ENCODE peak calls at places on chromosomes 4 and X, in four cellular contexts. C is activated T-cell treated with anti-CD3 and anti-CD28 coated beads, Interleukin-2, amount 50 U/mL, for 4 hours; Y is heart right ventricle; P is naive thymus-derived CD8-positive, alpha-beta T cell. Q is an unnamed sample.

GRCh38 chr4:85495621-85496020 is 20.7 kb downstream of the ARHGAP24 start:
- ATAC-seq in C (no peak), Y (peak; percentile 88), P (no peak), Q (no peak)

GRCh38 chr4:15729910-15730533 is 27.2 kb downstream of the BST1 start:
- ATAC-seq in C (peak; percentile 65), Y (no peak), P (peak; percentile 46), Q (peak; percentile 49)

GRCh38 chr4:169243808-169244207 is 26.9 kb downstream of the SH3RF1 start:
- ATAC-seq in C (no peak), Y (no peak), P (no peak), Q (no peak)

GRCh38 chr4:102541708-102542107 is 40.5 kb downstream of the NFKB1 start:
- ATAC-seq in C (no peak), Y (no peak), P (peak; percentile 62), Q (no peak)

GRCh38 chr4:20299515-20299914 is 47.8 kb downstream of the SLIT2 start:
- ATAC-seq in C (no peak), Y (no peak), P (no peak), Q (no peak)

GRCh38 chrX:132001127-132001526 is 22.0 kb upstream of the STK26 start:
- ATAC-seq in C (peak; percentile 91), Y (no peak), P (no peak), Q (peak; percentile 97)

GRCh38 chr4:16082424-16083216 is 1.2 kb downstream of the PROM1 start:
- ATAC-seq in C (peak; percentile 52), Y (peak; percentile 70), P (peak; percentile 51), Q (peak; percentile 26)

GRCh38 chr4:159455675-159456235 is 352.9 kb downstream of the RAPGEF2 start:
- ATAC-seq in C (no peak), Y (no peak), P (no peak), Q (no peak)

GRCh38 chr4:141142423-141142822 is 9.2 kb upstream of the RNF150 start:
- ATAC-seq in C (no peak), Y (no peak), P (no peak), Q (no peak)

Q was measured in activated T-helper 17 cell treated with anti-CD3 and anti-CD28 coated beads, Interleukin-2, amount 50 U/mL, for 72 hours.